ENCODE peak calls at places on chromosomes 3 and 15, in five cellular contexts. V, U, C, D and W are unnamed samples.

GRCh38 chr3:54202651-54203248 is 80.4 kb downstream of the CACNA2D3 start:
- DNase-seq in V (no peak), U (no peak), C (no peak), D (no peak), W (no peak)

GRCh38 chr3:2262204-2262603 is 163.5 kb downstream of the CNTN4 start:
- DNase-seq in V (peak), U (no peak), C (no peak), D (no peak), W (no peak)

GRCh38 chr15:100671858-100672543 is 69.6 kb downstream of the ASB7 start:
- DNase-seq in V (no peak), U (peak), C (peak), D (no peak), W (no peak)

GRCh38 chr3:15241341-15241740 is 35.3 kb downstream of the CAPN7 start:
- DNase-seq in V (no peak), U (peak), C (peak), D (peak), W (no peak)

GRCh38 chr15:39919740-39920509 is at the start of gene GPR176:
- DNase-seq in V (peak), U (peak), C (peak), D (peak), W (no peak)

GRCh38 chr3:46953265-46954010 is 23.1 kb downstream of the CCDC12 start:
- DNase-seq in V (no peak), U (no peak), C (no peak), D (no peak), W (peak)

GRCh38 chr15:78509726-78510312 is 2.4 kb downstream of the HYKK start:
- DNase-seq in V (no peak), U (no peak), C (no peak), D (no peak), W (no peak)

GRCh38 chr3:106213954-106214353 is 345.1 kb upstream of the CBLB start:
- DNase-seq in V (no peak), U (no peak), C (no peak), D (no peak), W (no peak)

GRCh38 chr3:71154846-71155245 is 428.7 kb downstream of the FOXP1 start:
- DNase-seq in V (no peak), U (no peak), C (no peak), D (no peak), W (no peak)

GRCh38 chr15:74417230-74417629 is 16.5 kb downstream of the SEMA7A start:
- DNase-seq in V (no peak), U (no peak), C (no peak), D (peak), W (no peak)

GRCh38 chr3:98602078-98602678 is 8.8 kb upstream of the CPOX start:
- DNase-seq in V (no peak), U (peak), C (peak), D (peak), W (no peak)

GRCh38 chr3:12875857-12876451 is 34.6 kb upstream of the RPL32 start:
- DNase-seq in V (peak), U (no peak), C (peak), D (peak), W (no peak)
- TF ChIP-seq CTCF in V (peak), U (peak), C (peak), D (peak), W (no peak)

GRCh38 chr15:73051811-73052678 is at the start of gene NEO1:
- DNase-seq in V (peak), U (peak), C (peak), D (peak), W (no peak)

GRCh38 chr15:73053398-73053723 is 1.1 kb downstream of the NEO1 start:
- DNase-seq in V (no peak), U (no peak), C (no peak), D (no peak), W (no peak)

GRCh38 chr15:73054417-73054963 is 2.2 kb downstream of the NEO1 start:
- DNase-seq in V (no peak), U (no peak), C (no peak), D (no peak), W (no peak)

GRCh38 chr15:73051402-73051810 is 857 bp upstream of the NEO1 start:
- DNase-seq in V (peak), U (no peak), C (no peak), D (peak), W (no peak)

DNA sequence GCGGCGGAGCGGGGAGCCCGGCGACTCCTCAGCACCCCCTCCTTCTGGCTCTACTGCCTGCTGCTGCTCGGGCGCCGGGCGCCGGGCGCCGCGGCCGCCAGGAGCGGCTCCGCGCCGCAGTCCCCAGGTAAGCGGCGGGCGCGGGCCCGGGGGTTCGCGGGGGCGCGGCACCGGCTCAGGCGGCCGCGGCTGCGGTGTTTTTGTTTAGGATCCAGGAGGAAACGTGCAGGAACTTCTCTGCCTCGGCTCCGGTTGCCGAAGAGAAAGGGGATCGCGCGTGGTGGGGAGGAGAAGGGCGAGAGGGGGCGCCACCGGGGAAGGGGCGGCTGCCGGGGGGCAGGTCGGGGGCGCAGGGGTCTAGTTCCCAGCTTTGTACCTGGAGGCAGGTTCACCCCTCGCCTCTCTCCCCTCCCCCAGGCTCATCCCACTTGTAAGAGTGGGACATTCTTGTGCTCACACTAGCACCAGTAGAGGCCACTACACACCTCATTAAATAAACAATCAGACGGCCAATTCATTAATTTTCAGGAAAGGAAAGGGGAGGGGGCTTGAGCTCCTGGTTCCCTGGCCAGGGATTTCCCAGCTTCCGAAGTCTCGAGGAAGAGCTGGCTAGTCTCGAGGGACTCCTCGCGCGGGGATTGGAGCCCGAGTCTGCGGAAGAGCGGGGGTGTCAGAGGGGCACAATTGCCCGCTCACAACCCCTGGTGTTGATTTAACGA is 575 bp downstream of the NEO1 start:
- DNase-seq in V (peak), U (peak), C (peak), D (peak), W (no peak)
- TF ChIP-seq CTCF in V (peak), U (peak), C (peak), D (peak), W (peak)

GRCh38 chr3:161069441-161070251 is 35.5 kb downstream of the B3GALNT1 start:
- DNase-seq in V (no peak), U (peak), C (no peak), D (no peak), W (no peak)

GRCh38 chr3:161066926-161067325 is 38.2 kb downstream of the B3GALNT1 start:
- DNase-seq in V (no peak), U (no peak), C (no peak), D (no peak), W (no peak)

GRCh38 chr3:161070252-161070930 is 34.8 kb downstream of the B3GALNT1 start:
- DNase-seq in V (no peak), U (no peak), C (no peak), D (no peak), W (no peak)

GRCh38 chr3:161064413-161064812 is 40.7 kb downstream of the B3GALNT1 start:
- DNase-seq in V (no peak), U (no peak), C (no peak), D (no peak), W (no peak)

GRCh38 chr3:161067346-161067745 is 37.8 kb downstream of the B3GALNT1 start:
- DNase-seq in V (no peak), U (no peak), C (no peak), D (no peak), W (no peak)
- TF ChIP-seq CTCF in V (no peak), U (no peak), C (no peak), D (no peak), W (no peak)

GRCh38 chr3:189551007-189551406 is 80.2 kb upstream of the TP63 start:
- DNase-seq in V (no peak), U (no peak), C (no peak), D (no peak), W (no peak)
- TF ChIP-seq CTCF in V (no peak), U (no peak), C (no peak), D (no peak), W (no peak)

GRCh38 chr3:112546216-112546759 is 15.5 kb downstream of the ATG3 start:
- DNase-seq in V (no peak), U (no peak), C (no peak), D (no peak), W (no peak)

GRCh38 chr3:112555535-112556170 is 6.1 kb downstream of the ATG3 start:
- DNase-seq in V (no peak), U (no peak), C (no peak), D (no peak), W (no peak)

DNA sequence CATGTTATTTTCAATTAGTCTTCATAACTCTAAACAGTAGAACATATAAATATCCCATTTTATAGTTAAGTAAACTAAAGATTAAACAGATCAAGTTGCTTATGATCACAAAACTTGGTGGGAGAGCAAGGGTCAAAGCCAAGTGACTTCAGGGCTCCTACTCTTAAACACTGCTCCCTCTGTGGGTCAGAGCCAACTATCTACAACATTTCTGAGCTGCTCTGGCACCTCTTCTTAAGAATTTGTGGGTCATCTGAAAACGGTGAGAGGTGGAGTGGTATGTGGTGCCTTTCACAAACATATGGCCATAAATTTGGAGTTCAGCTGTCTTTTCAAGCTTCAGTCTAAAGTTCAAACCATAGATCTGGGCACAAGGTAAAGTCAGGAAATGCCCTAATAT is 10.9 kb downstream of the ATG3 start:
- DNase-seq in V (no peak), U (peak), C (no peak), D (no peak), W (no peak)
- TF ChIP-seq CTCF in V (no peak), U (no peak), C (no peak), D (no peak), W (no peak)